ENCODE peak calls at places on chromosome 21, in nine cellular contexts. D, N, U, Q, S, K, J, T and I are unnamed samples.

GRCh38 chr21:45873418-45873817 is 108.2 kb upstream of the COL6A1 start:
- DNase-seq in D (peak), N (no peak), U (no peak), Q (no peak), S (no peak), K (no peak), J (no peak), T (no peak), I (no peak)

GRCh38 chr21:28091500-28091899 is 901.2 kb downstream of the LTN1 start:
- DNase-seq in D (no peak), N (no peak), U (no peak), Q (no peak), S (no peak), K (no peak), J (no peak), T (no peak), I (no peak)

GRCh38 chr21:39456665-39457064 is 4.9 kb downstream of the SH3BGR start:
- DNase-seq in D (no peak), N (no peak), U (no peak), Q (no peak), S (no peak), K (no peak), J (no peak), T (no peak), I (no peak)

GRCh38 chr21:26089730-26090129 is 80.8 kb downstream of the APP start:
- DNase-seq in D (no peak), N (no peak), U (no peak), Q (no peak), S (no peak), K (no peak), J (no peak), T (no peak), I (no peak)

GRCh38 chr21:15199414-15199813 is 134.6 kb upstream of the NRIP1 start:
- DNase-seq in D (peak), N (no peak), U (peak), Q (no peak), S (no peak), K (no peak), J (no peak), T (no peak), I (no peak)

GRCh38 chr21:20971296-20971921 is 26.8 kb upstream of the NCAM2 start:
- DNase-seq in D (peak), N (peak), U (peak), Q (peak), S (peak), K (no peak), J (peak), T (no peak), I (peak)

GRCh38 chr21:41967708-41968107 is 13.9 kb upstream of the C2CD2 start:
- DNase-seq in D (no peak), N (no peak), U (no peak), Q (no peak), S (no peak), K (no peak), J (no peak), T (peak), I (no peak)

GRCh38 chr21:41901099-41901498 is 22.0 kb upstream of the PRDM15 start:
- DNase-seq in D (no peak), N (no peak), U (no peak), Q (no peak), S (peak), K (no peak), J (no peak), T (no peak), I (no peak)

GRCh38 chr21:45129231-45129923 is 55.0 kb downstream of the ADARB1 start:
- DNase-seq in D (no peak), N (no peak), U (peak), Q (peak), S (no peak), K (no peak), J (peak), T (peak), I (no peak)

GRCh38 chr21:33071878-33072306 is 2.0 kb downstream of the OLIG1 start:
- DNase-seq in D (peak), N (no peak), U (no peak), Q (no peak), S (peak), K (no peak), J (peak), T (no peak), I (no peak)

GRCh38 chr21:46594276-46594675 is 10.6 kb downstream of the S100B start:
- DNase-seq in D (no peak), N (no peak), U (no peak), Q (no peak), S (no peak), K (no peak), J (no peak), T (no peak), I (no peak)

GRCh38 chr21:27526451-27526850 is 559.6 kb upstream of the ADAMTS5 start:
- DNase-seq in D (no peak), N (no peak), U (peak), Q (no peak), S (no peak), K (no peak), J (peak), T (no peak), I (no peak)